ENCODE peak calls at places on chromosomes 11 and 22, in seven cellular contexts. L is omental fat pad, O is RWPE1, E is A549, Z is foreskin keratinocyte, V is stomach, K is GM20000. M is an unnamed sample.
A peak's percentile ranks its signal among the peaks of the same experiment; 100 is the strongest.

GRCh38 chr11:15565846-15566245 is 451.1 kb downstream of the INSC start:
- DNase-seq in Z (no peak), L (no peak), K (no peak), V (no peak), O (no peak), E (no peak), M (no peak)

GRCh38 chr11:57324154-57324885 is 432 bp downstream of the TNKS1BP1 start:
- DNase-seq in V (peak; percentile 33), K (no peak), E (peak; percentile 52), Z (no peak), L (no peak), O (peak; percentile 41), M (peak; percentile 57)

GRCh38 chr11:16226245-16226644 is 130.1 kb downstream of the SOX6 start:
- DNase-seq in L (no peak), V (peak; percentile 94), E (peak; percentile 84), O (no peak), Z (peak; percentile 51), K (no peak), M (no peak)

GRCh38 chr11:16034074-16034473 is 322.3 kb downstream of the SOX6 start:
- DNase-seq in O (no peak), V (no peak), Z (no peak), E (no peak), L (no peak), K (no peak), M (no peak)

GRCh38 chr11:78672850-78673641 is 98.4 kb upstream of the NARS2 start:
- DNase-seq in O (no peak), K (no peak), Z (no peak), V (no peak), E (no peak), L (no peak), M (no peak)

GRCh38 chr11:87030458-87031054 is 7.2 kb upstream of the TMEM135 start:
- DNase-seq in O (no peak), E (peak; percentile 6), K (no peak), V (no peak), L (no peak), Z (no peak), M (no peak)

GRCh38 chr22:19271856-19272535 is 19.5 kb downstream of the CLTCL1 start:
- DNase-seq in E (peak; percentile 90), K (no peak), L (no peak), Z (no peak), O (no peak), V (no peak), M (no peak)

GRCh38 chr11:9351956-9352355 is 32.5 kb upstream of the IPO7 start:
- DNase-seq in E (no peak), O (peak; percentile 46), K (no peak), Z (peak; percentile 64), L (no peak), V (no peak), M (no peak)

GRCh38 chr11:100632970-100633452 is 54.1 kb upstream of the ARHGAP42 start:
- DNase-seq in O (no peak), K (no peak), V (peak; percentile 88), L (no peak), E (peak; percentile 11), Z (no peak), M (no peak)

GRCh38 chr11:33704240-33705002 is 3.8 kb upstream of the C11orf91 start:
- DNase-seq in V (no peak), L (no peak), Z (no peak), K (no peak), E (no peak), O (no peak), M (no peak)

GRCh38 chr11:111986589-111986988 is 38.6 kb upstream of the DLAT start:
- DNase-seq in O (no peak), V (no peak), E (no peak), L (no peak), Z (no peak), K (no peak), M (no peak)

GRCh38 chr22:38257650-38258246 is 15.1 kb downstream of the TMEM184B start:
- DNase-seq in K (no peak), Z (no peak), O (no peak), V (peak; percentile 58), L (no peak), E (no peak), M (no peak)

GRCh38 chr11:72111803-72112540 is 523 bp downstream of the ANAPC15 start:
- DNase-seq in L (peak; percentile 70), K (peak; percentile 84), E (peak; percentile 99), Z (peak; percentile 99), O (peak; percentile 91), V (peak; percentile 94), M (peak; percentile 86)

GRCh38 chr22:39236321-39237275 is 8.2 kb downstream of the PDGFB start:
- DNase-seq in O (no peak), L (no peak), V (peak; percentile 76), E (no peak), Z (no peak), K (peak; percentile 75), M (peak; percentile 71)

GRCh38 chr22:46695346-46696224 is 42.5 kb downstream of the CERK start:
- DNase-seq in K (no peak), V (no peak), L (no peak), E (no peak), O (no peak), Z (no peak), M (no peak)

GRCh38 chr11:57312511-57313021 is 12.2 kb downstream of the TNKS1BP1 start:
- DNase-seq in K (no peak), O (no peak), L (no peak), Z (no peak), E (no peak), V (peak; percentile 47), M (no peak)

GRCh38 chr11:102934735-102935134 is 20.8 kb downstream of the MMP13 start:
- DNase-seq in Z (no peak), L (no peak), K (no peak), O (no peak), E (no peak), V (no peak), M (no peak)

DNA sequence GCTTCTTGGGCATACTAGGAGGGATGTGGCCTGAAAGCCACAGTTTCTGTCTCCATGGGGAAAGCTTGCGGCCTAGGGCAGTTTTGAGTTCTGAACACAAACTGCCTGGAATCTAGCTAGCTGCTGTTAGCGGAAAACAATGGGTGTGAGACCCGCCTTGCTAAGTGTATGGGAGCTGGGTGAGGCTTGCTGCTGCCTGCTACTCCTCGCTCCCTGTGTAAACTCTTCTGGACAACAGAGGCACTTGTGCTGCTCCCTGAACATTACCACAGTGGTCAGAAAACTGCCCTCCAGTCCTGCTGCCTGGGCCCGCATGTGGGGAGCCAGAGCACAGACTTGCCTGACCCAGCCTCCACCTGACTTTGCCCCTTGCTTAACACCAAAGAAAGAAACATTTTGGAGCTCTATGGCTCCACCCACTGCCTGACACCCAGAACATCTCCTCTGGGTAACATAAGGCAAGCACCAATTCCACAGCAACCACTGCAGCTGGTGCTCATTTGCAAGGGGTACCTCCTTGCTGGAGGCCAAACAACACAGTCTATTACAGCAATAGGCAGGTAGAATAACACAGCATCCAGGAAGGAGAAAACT is 766.3 kb upstream of the RAG2 start:
- DNase-seq in E (no peak), K (no peak), V (no peak), O (no peak), L (no peak), Z (no peak), M (no peak)
- TF ChIP-seq CTCF in E (no peak), K (no peak), V (no peak), O (no peak), L (no peak), Z (no peak), M (no peak)

DNA sequence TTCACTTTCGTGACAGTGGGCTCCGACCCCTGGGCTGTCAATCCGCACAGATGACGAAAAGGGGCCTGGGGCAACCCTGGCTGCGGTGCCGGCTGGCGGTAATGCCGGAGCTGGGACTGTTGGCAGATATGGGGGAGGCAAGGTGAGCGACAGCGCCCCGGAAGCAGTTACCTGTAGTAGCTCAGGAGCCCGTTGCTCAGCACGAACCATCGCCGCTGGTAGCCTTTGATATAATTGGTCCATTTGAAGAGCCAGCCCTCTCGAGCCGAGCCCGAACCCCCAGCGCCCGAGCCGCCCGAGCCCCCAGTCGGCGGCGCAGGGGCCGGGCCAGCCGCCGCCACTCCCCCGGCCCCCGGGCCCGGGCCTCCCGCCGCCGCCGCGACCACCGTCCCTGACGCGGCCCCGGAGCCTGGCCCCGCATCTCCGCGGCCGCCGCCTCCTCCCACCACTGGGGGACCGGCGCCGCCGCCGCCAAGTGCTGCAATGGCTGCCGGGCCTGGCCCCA is 390 bp downstream of the OSBP start:
- DNase-seq in Z (peak; percentile 18), E (peak; percentile 39), V (peak; percentile 72), L (peak; percentile 35), K (peak; percentile 47), O (peak; percentile 61), M (peak; percentile 38)
- TF ChIP-seq CTCF in Z (no peak), E (no peak), V (no peak), L (no peak), K (no peak), O (no peak), M (no peak)

GRCh38 chr11:96794152-96794551 is 404.3 kb downstream of the JRKL start:
- DNase-seq in Z (no peak), V (no peak), L (no peak), E (no peak), K (no peak), O (no peak), M (no peak)
- TF ChIP-seq CTCF in Z (peak; percentile 29), V (no peak), L (no peak), E (no peak), K (no peak), O (no peak), M (no peak)

GRCh38 chr11:2206291-2206690 is 34.7 kb upstream of the TH start:
- DNase-seq in L (no peak), V (peak; percentile 17), Z (no peak), E (no peak), O (no peak), K (no peak), M (no peak)

GRCh38 chr11:2209370-2209801 is 37.8 kb upstream of the TH start:
- DNase-seq in L (no peak), V (no peak), Z (no peak), E (no peak), O (no peak), K (no peak), M (no peak)

GRCh38 chr11:2207212-2207611 is 35.6 kb upstream of the TH start:
- DNase-seq in L (no peak), K (no peak), V (peak; percentile 20), Z (no peak), E (no peak), O (no peak), M (no peak)

GRCh38 chr11:2208691-2209369 is 37.2 kb upstream of the TH start:
- DNase-seq in O (no peak), K (no peak), Z (no peak), E (peak; percentile 38), L (no peak), V (peak; percentile 85), M (no peak)

DNA sequence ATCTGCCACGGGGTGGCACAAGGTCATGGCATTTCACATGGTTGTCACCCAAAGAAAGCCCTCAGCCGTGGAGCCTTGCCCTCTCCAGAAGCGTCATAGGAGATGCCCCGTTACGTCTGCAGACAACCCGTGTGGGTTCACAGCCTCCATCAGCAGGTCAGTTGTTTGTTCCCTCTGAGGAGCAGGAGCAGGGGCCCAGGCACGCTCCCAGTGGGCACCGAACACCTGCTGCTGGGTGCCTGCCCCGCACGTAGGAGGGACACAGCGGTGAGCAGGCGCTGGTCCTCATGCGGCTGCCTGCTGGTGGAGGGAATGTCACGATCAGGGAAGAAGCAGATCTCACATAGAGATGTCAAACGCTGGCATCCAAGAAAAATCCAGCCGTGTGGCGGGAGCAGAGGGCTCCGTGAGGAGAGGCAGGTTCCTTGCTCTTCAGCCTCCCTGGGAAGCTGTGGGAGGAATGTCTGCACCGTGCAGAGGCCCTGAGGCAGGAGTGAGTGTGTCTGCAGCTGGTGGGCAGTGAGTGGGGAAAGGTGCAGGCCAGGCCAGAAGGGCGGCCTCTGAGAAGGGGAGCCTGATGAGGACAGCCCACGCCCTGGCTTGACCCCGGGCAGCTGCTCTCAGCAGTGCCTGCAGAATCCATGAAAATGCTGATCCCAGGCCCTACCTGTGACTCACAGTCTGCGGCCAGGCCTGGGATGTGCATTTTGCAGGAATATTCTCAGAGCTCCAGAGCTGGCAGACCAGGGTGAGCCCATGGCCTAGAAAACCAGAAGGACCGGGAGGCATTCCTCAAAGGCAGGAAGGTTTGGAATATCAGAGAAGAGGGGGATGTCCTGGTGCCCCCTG is 36.4 kb upstream of the TH start:
- DNase-seq in L (no peak), V (peak; percentile 19), O (no peak), K (no peak), Z (no peak), E (no peak), M (no peak)
- TF ChIP-seq CTCF in L (no peak), V (no peak), O (no peak), K (no peak), Z (no peak), E (no peak), M (no peak)

M was measured in GM10248.